ENCODE peak calls at places on chromosome 9, in ten cellular contexts. One of them, this sample, is unnamed.

GRCh38 chr9:78001946-78002731 is 29.5 kb downstream of the GNAQ start:
- DNase-seq in mammary epithelial cell: no peak
- DNase-seq in HFF-Myc: no peak
- DNase-seq in Right ventricle myocardium superior: no peak
- DNase-seq in hepatocyte: no peak
- DNase-seq in activated naive CD4-positive, alpha-beta T cell: no peak
- DNase-seq in caudate nucleus: no peak
- DNase-seq in stimulated activated CD4-positive, alpha-beta T cell treated with anti-CD3 and anti-CD28 coated beads, Interleukin-2, amount 100 ng/mL, for 24 hours: no peak
- DNase-seq in Calu3: no peak
- DNase-seq in fibroblast of the conjunctiva: no peak
- DNase-seq in this sample: no peak

GRCh38 chr9:127307802-127308201 is 43.2 kb downstream of the GARNL3 start:
- DNase-seq in fibroblast of the conjunctiva: no peak
- DNase-seq in Calu3: no peak
- DNase-seq in mammary epithelial cell: no peak
- DNase-seq in caudate nucleus: no peak
- DNase-seq in Right ventricle myocardium superior: peak
- DNase-seq in activated naive CD4-positive, alpha-beta T cell: no peak
- DNase-seq in stimulated activated CD4-positive, alpha-beta T cell treated with anti-CD3 and anti-CD28 coated beads, Interleukin-2, amount 100 ng/mL, for 24 hours: no peak
- DNase-seq in hepatocyte: no peak
- DNase-seq in HFF-Myc: no peak
- DNase-seq in this sample: no peak

GRCh38 chr9:4180907-4181605 is 118.8 kb downstream of the GLIS3 start:
- DNase-seq in mammary epithelial cell: peak
- DNase-seq in Right ventricle myocardium superior: peak
- DNase-seq in HFF-Myc: no peak
- DNase-seq in hepatocyte: no peak
- DNase-seq in fibroblast of the conjunctiva: no peak
- DNase-seq in caudate nucleus: no peak
- DNase-seq in Calu3: no peak
- DNase-seq in stimulated activated CD4-positive, alpha-beta T cell treated with anti-CD3 and anti-CD28 coated beads, Interleukin-2, amount 100 ng/mL, for 24 hours: no peak
- DNase-seq in activated naive CD4-positive, alpha-beta T cell: no peak
- DNase-seq in this sample: no peak

GRCh38 chr9:79012561-79012960 is 559.2 kb upstream of the TLE4 start:
- DNase-seq in stimulated activated CD4-positive, alpha-beta T cell treated with anti-CD3 and anti-CD28 coated beads, Interleukin-2, amount 100 ng/mL, for 24 hours: no peak
- DNase-seq in hepatocyte: no peak
- DNase-seq in fibroblast of the conjunctiva: no peak
- DNase-seq in HFF-Myc: no peak
- DNase-seq in activated naive CD4-positive, alpha-beta T cell: no peak
- DNase-seq in Calu3: no peak
- DNase-seq in mammary epithelial cell: peak
- DNase-seq in caudate nucleus: no peak
- DNase-seq in Right ventricle myocardium superior: no peak
- DNase-seq in this sample: no peak

GRCh38 chr9:136522354-136523237 is 23.3 kb downstream of the NOTCH1 start:
- DNase-seq in mammary epithelial cell: no peak
- DNase-seq in Right ventricle myocardium superior: no peak
- DNase-seq in Calu3: no peak
- DNase-seq in activated naive CD4-positive, alpha-beta T cell: no peak
- DNase-seq in fibroblast of the conjunctiva: no peak
- DNase-seq in caudate nucleus: no peak
- DNase-seq in hepatocyte: no peak
- DNase-seq in HFF-Myc: no peak
- DNase-seq in stimulated activated CD4-positive, alpha-beta T cell treated with anti-CD3 and anti-CD28 coated beads, Interleukin-2, amount 100 ng/mL, for 24 hours: no peak
- DNase-seq in this sample: no peak

GRCh38 chr9:27519466-27520465 is 4.3 kb upstream of the IFNK start:
- DNase-seq in stimulated activated CD4-positive, alpha-beta T cell treated with anti-CD3 and anti-CD28 coated beads, Interleukin-2, amount 100 ng/mL, for 24 hours: no peak
- DNase-seq in mammary epithelial cell: peak
- DNase-seq in Right ventricle myocardium superior: no peak
- DNase-seq in activated naive CD4-positive, alpha-beta T cell: no peak
- DNase-seq in Calu3: no peak
- DNase-seq in HFF-Myc: no peak
- DNase-seq in hepatocyte: no peak
- DNase-seq in caudate nucleus: no peak
- DNase-seq in fibroblast of the conjunctiva: no peak
- DNase-seq in this sample: no peak

GRCh38 chr9:129483467-129484324 is 137.2 kb downstream of the C9orf50 start:
- DNase-seq in stimulated activated CD4-positive, alpha-beta T cell treated with anti-CD3 and anti-CD28 coated beads, Interleukin-2, amount 100 ng/mL, for 24 hours: peak
- DNase-seq in HFF-Myc: no peak
- DNase-seq in activated naive CD4-positive, alpha-beta T cell: no peak
- DNase-seq in caudate nucleus: peak
- DNase-seq in Right ventricle myocardium superior: peak
- DNase-seq in fibroblast of the conjunctiva: peak
- DNase-seq in Calu3: peak
- DNase-seq in hepatocyte: peak
- DNase-seq in mammary epithelial cell: peak
- DNase-seq in this sample: peak

GRCh38 chr9:113386571-113387393 is 10.0 kb upstream of the HDHD3 start:
- DNase-seq in stimulated activated CD4-positive, alpha-beta T cell treated with anti-CD3 and anti-CD28 coated beads, Interleukin-2, amount 100 ng/mL, for 24 hours: no peak
- DNase-seq in HFF-Myc: no peak
- DNase-seq in Calu3: no peak
- DNase-seq in activated naive CD4-positive, alpha-beta T cell: no peak
- DNase-seq in fibroblast of the conjunctiva: no peak
- DNase-seq in caudate nucleus: no peak
- DNase-seq in mammary epithelial cell: no peak
- DNase-seq in hepatocyte: no peak
- DNase-seq in Right ventricle myocardium superior: no peak
- DNase-seq in this sample: no peak

GRCh38 chr9:95772320-95773060 is 103.0 kb upstream of the ERCC6L2 start:
- DNase-seq in fibroblast of the conjunctiva: no peak
- DNase-seq in Right ventricle myocardium superior: peak
- DNase-seq in caudate nucleus: no peak
- DNase-seq in activated naive CD4-positive, alpha-beta T cell: no peak
- DNase-seq in hepatocyte: peak
- DNase-seq in HFF-Myc: peak
- DNase-seq in Calu3: peak
- DNase-seq in stimulated activated CD4-positive, alpha-beta T cell treated with anti-CD3 and anti-CD28 coated beads, Interleukin-2, amount 100 ng/mL, for 24 hours: no peak
- DNase-seq in mammary epithelial cell: no peak
- DNase-seq in this sample: no peak

GRCh38 chr9:134895103-134895502 is 14.5 kb downstream of the FCN2 start:
- DNase-seq in hepatocyte: no peak
- DNase-seq in activated naive CD4-positive, alpha-beta T cell: no peak
- DNase-seq in stimulated activated CD4-positive, alpha-beta T cell treated with anti-CD3 and anti-CD28 coated beads, Interleukin-2, amount 100 ng/mL, for 24 hours: no peak
- DNase-seq in HFF-Myc: no peak
- DNase-seq in mammary epithelial cell: no peak
- DNase-seq in fibroblast of the conjunctiva: peak
- DNase-seq in Calu3: no peak
- DNase-seq in caudate nucleus: no peak
- DNase-seq in Right ventricle myocardium superior: no peak
- DNase-seq in this sample: no peak

GRCh38 chr9:138053996-138054752 is 176.6 kb downstream of the CACNA1B start:
- DNase-seq in stimulated activated CD4-positive, alpha-beta T cell treated with anti-CD3 and anti-CD28 coated beads, Interleukin-2, amount 100 ng/mL, for 24 hours: no peak
- DNase-seq in mammary epithelial cell: no peak
- DNase-seq in caudate nucleus: no peak
- DNase-seq in fibroblast of the conjunctiva: no peak
- DNase-seq in HFF-Myc: no peak
- DNase-seq in Calu3: no peak
- DNase-seq in activated naive CD4-positive, alpha-beta T cell: no peak
- DNase-seq in hepatocyte: no peak
- DNase-seq in Right ventricle myocardium superior: no peak
- DNase-seq in this sample: no peak

GRCh38 chr9:131418143-131419028 is 24.5 kb downstream of the PRRC2B start:
- DNase-seq in HFF-Myc: no peak
- DNase-seq in activated naive CD4-positive, alpha-beta T cell: no peak
- DNase-seq in Calu3: no peak
- DNase-seq in stimulated activated CD4-positive, alpha-beta T cell treated with anti-CD3 and anti-CD28 coated beads, Interleukin-2, amount 100 ng/mL, for 24 hours: no peak
- DNase-seq in mammary epithelial cell: no peak
- DNase-seq in Right ventricle myocardium superior: no peak
- DNase-seq in caudate nucleus: no peak
- DNase-seq in fibroblast of the conjunctiva: no peak
- DNase-seq in hepatocyte: peak
- DNase-seq in this sample: no peak

GRCh38 chr9:112091805-112092204 is 83.3 kb downstream of the SUSD1 start:
- DNase-seq in HFF-Myc: no peak
- DNase-seq in stimulated activated CD4-positive, alpha-beta T cell treated with anti-CD3 and anti-CD28 coated beads, Interleukin-2, amount 100 ng/mL, for 24 hours: no peak
- DNase-seq in activated naive CD4-positive, alpha-beta T cell: no peak
- DNase-seq in Calu3: no peak
- DNase-seq in caudate nucleus: no peak
- DNase-seq in Right ventricle myocardium superior: no peak
- DNase-seq in hepatocyte: no peak
- DNase-seq in fibroblast of the conjunctiva: no peak
- DNase-seq in mammary epithelial cell: no peak
- DNase-seq in this sample: peak

GRCh38 chr9:132333556-132333955 is 21.2 kb downstream of the SETX start:
- DNase-seq in fibroblast of the conjunctiva: no peak
- DNase-seq in hepatocyte: no peak
- DNase-seq in activated naive CD4-positive, alpha-beta T cell: no peak
- DNase-seq in Right ventricle myocardium superior: no peak
- DNase-seq in mammary epithelial cell: no peak
- DNase-seq in Calu3: no peak
- DNase-seq in caudate nucleus: no peak
- DNase-seq in stimulated activated CD4-positive, alpha-beta T cell treated with anti-CD3 and anti-CD28 coated beads, Interleukin-2, amount 100 ng/mL, for 24 hours: no peak
- DNase-seq in HFF-Myc: no peak
- DNase-seq in this sample: no peak

GRCh38 chr9:23555849-23556248 is 270.2 kb downstream of the ELAVL2 start:
- DNase-seq in Calu3: no peak
- DNase-seq in stimulated activated CD4-positive, alpha-beta T cell treated with anti-CD3 and anti-CD28 coated beads, Interleukin-2, amount 100 ng/mL, for 24 hours: no peak
- DNase-seq in Right ventricle myocardium superior: no peak
- DNase-seq in HFF-Myc: no peak
- DNase-seq in mammary epithelial cell: no peak
- DNase-seq in fibroblast of the conjunctiva: no peak
- DNase-seq in activated naive CD4-positive, alpha-beta T cell: no peak
- DNase-seq in caudate nucleus: no peak
- DNase-seq in hepatocyte: no peak
- DNase-seq in this sample: no peak

GRCh38 chr9:87069690-87070089 is 122.4 kb upstream of the GAS1 start:
- DNase-seq in fibroblast of the conjunctiva: no peak
- DNase-seq in caudate nucleus: no peak
- DNase-seq in Right ventricle myocardium superior: no peak
- DNase-seq in Calu3: no peak
- DNase-seq in hepatocyte: peak
- DNase-seq in mammary epithelial cell: no peak
- DNase-seq in stimulated activated CD4-positive, alpha-beta T cell treated with anti-CD3 and anti-CD28 coated beads, Interleukin-2, amount 100 ng/mL, for 24 hours: no peak
- DNase-seq in activated naive CD4-positive, alpha-beta T cell: no peak
- DNase-seq in HFF-Myc: no peak
- DNase-seq in this sample: no peak

GRCh38 chr9:114981095-114981494 is 50.7 kb upstream of the TNFSF8 start:
- DNase-seq in hepatocyte: peak
- DNase-seq in caudate nucleus: no peak
- DNase-seq in activated naive CD4-positive, alpha-beta T cell: no peak
- DNase-seq in fibroblast of the conjunctiva: no peak
- DNase-seq in stimulated activated CD4-positive, alpha-beta T cell treated with anti-CD3 and anti-CD28 coated beads, Interleukin-2, amount 100 ng/mL, for 24 hours: no peak
- DNase-seq in HFF-Myc: no peak
- DNase-seq in Calu3: no peak
- DNase-seq in mammary epithelial cell: no peak
- DNase-seq in Right ventricle myocardium superior: no peak
- DNase-seq in this sample: no peak

GRCh38 chr9:93807166-93808013 is 147.8 kb downstream of the BARX1 start:
- DNase-seq in caudate nucleus: no peak
- DNase-seq in hepatocyte: no peak
- DNase-seq in activated naive CD4-positive, alpha-beta T cell: no peak
- DNase-seq in mammary epithelial cell: no peak
- DNase-seq in Calu3: no peak
- DNase-seq in stimulated activated CD4-positive, alpha-beta T cell treated with anti-CD3 and anti-CD28 coated beads, Interleukin-2, amount 100 ng/mL, for 24 hours: no peak
- DNase-seq in fibroblast of the conjunctiva: no peak
- DNase-seq in Right ventricle myocardium superior: no peak
- DNase-seq in HFF-Myc: no peak
- DNase-seq in this sample: no peak

GRCh38 chr9:98045234-98046160 is 11.0 kb upstream of the NANS start:
- DNase-seq in activated naive CD4-positive, alpha-beta T cell: no peak
- DNase-seq in Right ventricle myocardium superior: no peak
- DNase-seq in HFF-Myc: no peak
- DNase-seq in mammary epithelial cell: no peak
- DNase-seq in caudate nucleus: no peak
- DNase-seq in hepatocyte: no peak
- DNase-seq in stimulated activated CD4-positive, alpha-beta T cell treated with anti-CD3 and anti-CD28 coated beads, Interleukin-2, amount 100 ng/mL, for 24 hours: peak
- DNase-seq in fibroblast of the conjunctiva: no peak
- DNase-seq in Calu3: no peak
- DNase-seq in this sample: no peak

GRCh38 chr9:99023831-99024230 is 80.1 kb downstream of the COL15A1 start:
- DNase-seq in activated naive CD4-positive, alpha-beta T cell: no peak
- DNase-seq in Right ventricle myocardium superior: peak
- DNase-seq in stimulated activated CD4-positive, alpha-beta T cell treated with anti-CD3 and anti-CD28 coated beads, Interleukin-2, amount 100 ng/mL, for 24 hours: no peak
- DNase-seq in HFF-Myc: no peak
- DNase-seq in fibroblast of the conjunctiva: no peak
- DNase-seq in mammary epithelial cell: no peak
- DNase-seq in Calu3: no peak
- DNase-seq in caudate nucleus: no peak
- DNase-seq in hepatocyte: peak
- DNase-seq in this sample: no peak